ENCODE peak calls at places on chromosomes 13 and 19, in four cellular contexts. One of them, this sample, is unnamed.

GRCh38 chr13:104086205-104086604 is 1020.0 kb upstream of the SLC10A2 start:
- DNase-seq in foreskin fibroblast: no peak
- DNase-seq in RWPE1: no peak
- DNase-seq in HCT116: no peak
- DNase-seq in this sample: no peak

GRCh38 chr13:33369073-33369472 is 83.5 kb upstream of the STARD13 start:
- DNase-seq in RWPE1: no peak
- DNase-seq in foreskin fibroblast: no peak
- DNase-seq in HCT116: no peak
- DNase-seq in this sample: no peak

GRCh38 chr19:33252971-33253370 is 27.3 kb upstream of the SLC7A10 start:
- DNase-seq in RWPE1: no peak
- DNase-seq in HCT116: no peak
- DNase-seq in foreskin fibroblast: no peak
- DNase-seq in this sample: no peak

GRCh38 chr13:40476175-40476958 is 190.1 kb downstream of the FOXO1 start:
- DNase-seq in HCT116: no peak
- DNase-seq in foreskin fibroblast: peak; percentile 18
- DNase-seq in RWPE1: no peak
- DNase-seq in this sample: no peak

GRCh38 chr19:38055655-38056521 is 148.9 kb downstream of the SIPA1L3 start:
- DNase-seq in RWPE1: no peak
- DNase-seq in HCT116: no peak
- DNase-seq in foreskin fibroblast: no peak
- DNase-seq in this sample: no peak

GRCh38 chr13:21616880-21617279 is 12.9 kb upstream of the MICU2 start:
- DNase-seq in RWPE1: no peak
- DNase-seq in foreskin fibroblast: no peak
- DNase-seq in HCT116: no peak
- DNase-seq in this sample: no peak

GRCh38 chr13:63044617-63045016 is 1629.0 kb upstream of the PCDH20 start:
- DNase-seq in foreskin fibroblast: no peak
- DNase-seq in RWPE1: no peak
- DNase-seq in HCT116: no peak
- DNase-seq in this sample: no peak

GRCh38 chr19:34985249-34986022 is 14.7 kb upstream of the GRAMD1A start:
- DNase-seq in foreskin fibroblast: peak; percentile 57
- DNase-seq in HCT116: no peak
- DNase-seq in RWPE1: no peak
- DNase-seq in this sample: peak; percentile 58

GRCh38 chr19:39926170-39926755 is 8.2 kb downstream of the FCGBP start:
- DNase-seq in HCT116: no peak
- DNase-seq in RWPE1: no peak
- DNase-seq in foreskin fibroblast: no peak
- DNase-seq in this sample: no peak

GRCh38 chr13:41652735-41653361 is 195.5 kb downstream of the RGCC start:
- DNase-seq in RWPE1: peak; percentile 41
- DNase-seq in HCT116: peak; percentile 23
- DNase-seq in foreskin fibroblast: peak; percentile 51
- DNase-seq in this sample: peak; percentile 33

GRCh38 chr13:106610511-106610910 is 42.6 kb upstream of the ARGLU1 start:
- DNase-seq in RWPE1: peak; percentile 37
- DNase-seq in HCT116: no peak
- DNase-seq in foreskin fibroblast: peak; percentile 62
- DNase-seq in this sample: no peak

GRCh38 chr19:15136234-15136954 is 29.2 kb downstream of the SYDE1 start:
- DNase-seq in RWPE1: peak; percentile 49
- DNase-seq in HCT116: no peak
- DNase-seq in foreskin fibroblast: no peak
- DNase-seq in this sample: no peak

GRCh38 chr19:33905937-33906577 is 109.4 kb downstream of the KCTD15 start:
- DNase-seq in foreskin fibroblast: no peak
- DNase-seq in RWPE1: peak; percentile 60
- DNase-seq in HCT116: no peak
- DNase-seq in this sample: peak; percentile 84

GRCh38 chr19:4327252-4327876 is 11.3 kb downstream of the STAP2 start:
- DNase-seq in RWPE1: no peak
- DNase-seq in HCT116: no peak
- DNase-seq in foreskin fibroblast: peak; percentile 65
- DNase-seq in this sample: peak; percentile 67

GRCh38 chr13:32895296-32895695 is 120.9 kb upstream of the KL start:
- DNase-seq in HCT116: no peak
- DNase-seq in RWPE1: no peak
- DNase-seq in foreskin fibroblast: no peak
- DNase-seq in this sample: no peak

GRCh38 chr19:50432221-50432626 is 468 bp upstream of the MYBPC2 start:
- DNase-seq in HCT116: no peak
- DNase-seq in RWPE1: no peak
- DNase-seq in foreskin fibroblast: no peak
- DNase-seq in this sample: peak; percentile 38

GRCh38 chr19:43620061-43621001 is 902 bp upstream of the ZNF428 start:
- DNase-seq in HCT116: no peak
- DNase-seq in foreskin fibroblast: no peak
- DNase-seq in RWPE1: no peak
- DNase-seq in this sample: no peak

GRCh38 chr19:18477042-18477760 is 39.3 kb upstream of the ISYNA1 start:
- DNase-seq in HCT116: no peak
- DNase-seq in RWPE1: no peak
- DNase-seq in foreskin fibroblast: no peak
- DNase-seq in this sample: no peak

GRCh38 chr13:35518337-35518736 is 41.8 kb upstream of the MAB21L1 start:
- DNase-seq in HCT116: no peak
- DNase-seq in RWPE1: no peak
- DNase-seq in foreskin fibroblast: peak; percentile 6
- DNase-seq in this sample: no peak

GRCh38 chr13:101157261-101157660 is 259.0 kb downstream of the NALCN start:
- DNase-seq in RWPE1: no peak
- DNase-seq in HCT116: no peak
- DNase-seq in foreskin fibroblast: no peak
- DNase-seq in this sample: no peak

GRCh38 chr13:101150998-101151397 is 265.3 kb downstream of the NALCN start:
- DNase-seq in RWPE1: no peak
- DNase-seq in foreskin fibroblast: peak; percentile 43
- DNase-seq in HCT116: no peak
- DNase-seq in this sample: no peak

GRCh38 chr13:101152184-101152583 is 264.1 kb downstream of the NALCN start:
- DNase-seq in foreskin fibroblast: peak; percentile 26
- DNase-seq in HCT116: no peak
- DNase-seq in RWPE1: no peak
- DNase-seq in this sample: no peak

GRCh38 chr13:101155920-101156319 is 260.4 kb downstream of the NALCN start:
- DNase-seq in HCT116: no peak
- DNase-seq in RWPE1: peak; percentile 21
- DNase-seq in foreskin fibroblast: no peak
- DNase-seq in this sample: no peak
- TF ChIP-seq CTCF in HCT116: peak; percentile 59
- TF ChIP-seq CTCF in RWPE1: peak; percentile 53
- TF ChIP-seq CTCF in foreskin fibroblast: peak; percentile 44
- TF ChIP-seq CTCF in this sample: peak; percentile 61

DNA sequence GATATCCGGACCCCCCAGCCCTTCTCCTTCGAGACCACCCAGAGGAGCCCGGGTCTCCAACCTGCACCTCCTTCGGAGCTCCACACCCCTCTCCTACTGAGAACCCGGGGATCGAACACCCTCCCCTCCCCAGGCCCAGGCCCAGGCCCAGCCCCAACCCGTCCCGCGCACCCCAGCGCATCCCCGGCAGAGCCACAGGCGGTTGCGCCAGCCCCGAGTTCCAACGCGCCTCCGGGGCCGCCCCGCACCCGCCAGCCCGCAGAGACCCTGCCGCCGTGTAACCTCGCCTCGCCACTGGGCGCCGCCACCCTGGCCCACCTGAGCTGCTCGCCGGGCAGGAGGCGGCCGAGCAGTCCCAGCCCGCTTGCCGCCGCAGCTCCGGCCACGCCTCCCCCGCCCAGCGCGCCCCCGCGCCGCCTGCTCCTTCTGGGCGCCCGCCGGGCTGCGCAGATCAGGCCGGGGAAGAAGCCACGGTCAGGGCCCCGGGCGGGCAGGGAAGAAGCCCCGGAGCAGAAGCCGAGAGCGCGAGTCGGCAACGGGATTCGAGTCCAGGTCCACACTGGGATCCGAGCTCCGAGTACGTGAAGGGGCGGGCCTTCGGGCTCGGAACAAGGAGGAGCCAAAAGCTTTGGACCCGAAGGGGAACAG is at the start of gene MBOAT7:
- DNase-seq in HCT116: no peak
- DNase-seq in foreskin fibroblast: no peak
- DNase-seq in RWPE1: no peak
- DNase-seq in this sample: no peak
- TF ChIP-seq CTCF in HCT116: peak; percentile 13
- TF ChIP-seq CTCF in foreskin fibroblast: no peak
- TF ChIP-seq CTCF in RWPE1: peak; percentile 56
- TF ChIP-seq CTCF in this sample: no peak

GRCh38 chr13:111076156-111077013 is 38.7 kb upstream of the ARHGEF7 start:
- DNase-seq in HCT116: no peak
- DNase-seq in foreskin fibroblast: no peak
- DNase-seq in RWPE1: no peak
- DNase-seq in this sample: no peak
- TF ChIP-seq CTCF in HCT116: peak; percentile 39
- TF ChIP-seq CTCF in foreskin fibroblast: no peak
- TF ChIP-seq CTCF in RWPE1: no peak
- TF ChIP-seq CTCF in this sample: no peak

GRCh38 chr19:3254520-3254919 is 30.1 kb downstream of the CELF5 start:
- DNase-seq in foreskin fibroblast: no peak
- DNase-seq in HCT116: no peak
- DNase-seq in RWPE1: no peak
- DNase-seq in this sample: no peak

GRCh38 chr19:3251229-3251628 is 26.8 kb downstream of the CELF5 start:
- DNase-seq in HCT116: no peak
- DNase-seq in foreskin fibroblast: no peak
- DNase-seq in RWPE1: no peak
- DNase-seq in this sample: no peak

GRCh38 chr19:3252650-3253049 is 28.2 kb downstream of the CELF5 start:
- DNase-seq in foreskin fibroblast: no peak
- DNase-seq in HCT116: no peak
- DNase-seq in RWPE1: no peak
- DNase-seq in this sample: no peak

GRCh38 chr19:3250675-3251074 is 26.2 kb downstream of the CELF5 start:
- DNase-seq in foreskin fibroblast: no peak
- DNase-seq in RWPE1: peak; percentile 35
- DNase-seq in HCT116: peak; percentile 42
- DNase-seq in this sample: no peak

DNA sequence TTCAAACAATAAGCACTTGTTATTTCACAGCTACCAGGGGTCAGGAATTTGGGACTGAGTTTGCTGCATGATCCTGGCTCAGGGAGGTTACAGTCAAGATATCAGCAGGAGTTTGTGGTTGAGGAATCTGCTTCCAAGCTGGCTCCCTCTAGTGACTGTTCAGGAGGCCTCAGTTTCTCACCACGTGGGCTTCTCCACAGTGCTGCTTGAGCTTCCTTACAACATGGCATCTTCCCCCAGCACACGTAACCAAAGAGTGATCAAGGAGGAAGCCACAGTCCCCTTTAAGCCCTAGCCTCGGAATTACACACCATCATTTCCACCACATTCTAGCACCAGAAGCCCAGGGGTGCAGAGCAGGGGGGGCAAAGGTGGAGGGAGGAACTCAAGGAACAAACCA is 28.8 kb downstream of the CELF5 start:
- DNase-seq in RWPE1: no peak
- DNase-seq in foreskin fibroblast: no peak
- DNase-seq in HCT116: peak; percentile 16
- DNase-seq in this sample: no peak
- TF ChIP-seq CTCF in RWPE1: no peak
- TF ChIP-seq CTCF in foreskin fibroblast: no peak
- TF ChIP-seq CTCF in HCT116: no peak
- TF ChIP-seq CTCF in this sample: no peak

GRCh38 chr13:42970824-42971669 is 21.0 kb downstream of the EPSTI1 start:
- DNase-seq in RWPE1: peak; percentile 52
- DNase-seq in foreskin fibroblast: peak; percentile 32
- DNase-seq in HCT116: peak; percentile 61
- DNase-seq in this sample: peak; percentile 51
- TF ChIP-seq CTCF in RWPE1: peak; percentile 53
- TF ChIP-seq CTCF in foreskin fibroblast: peak; percentile 71
- TF ChIP-seq CTCF in HCT116: peak; percentile 77
- TF ChIP-seq CTCF in this sample: peak; percentile 71